ENCODE peak calls at places on chromosomes 4 and X, in four cellular contexts. I, L, D and P are unnamed samples.
A peak's percentile ranks its signal among the peaks of the same experiment; 100 is the strongest.

GRCh38 chr4:146061610-146062324 is 113.8 kb upstream of the LSM6 start:
- DNase-seq in I (no peak), L (no peak), D (no peak), P (no peak)

GRCh38 chrX:107589243-107589642 is 39.1 kb upstream of the PRPS1 start:
- DNase-seq in I (no peak), D (no peak), L (no peak), P (no peak)

GRCh38 chr4:72391281-72391680 is 177.7 kb downstream of the ADAMTS3 start:
- DNase-seq in I (no peak), D (no peak), L (no peak), P (no peak)

GRCh38 chr4:47543331-47543730 is 58.3 kb downstream of the ATP10D start:
- DNase-seq in I (no peak), L (peak; percentile 54), D (no peak), P (no peak)

GRCh38 chrX:118231464-118231863 is 114.4 kb upstream of the WDR44 start:
- DNase-seq in L (no peak), D (no peak), I (no peak), P (no peak)

GRCh38 chr4:152229782-152230289 is 306.1 kb downstream of the FBXW7 start:
- DNase-seq in L (no peak), D (no peak), I (no peak), P (no peak)

GRCh38 chr4:78689700-78690318 is 86.3 kb upstream of the BMP2K start:
- DNase-seq in I (no peak), D (no peak), L (no peak), P (no peak)

GRCh38 chr4:23934915-23935314 is 45.1 kb upstream of the PPARGC1A start:
- DNase-seq in D (peak; percentile 61), L (peak; percentile 91), I (peak; percentile 74), P (no peak)

GRCh38 chr4:113584407-113585150 is 177.0 kb downstream of the CAMK2D start:
- DNase-seq in L (peak; percentile 82), D (no peak), I (no peak), P (no peak)

GRCh38 chrX:120140293-120140981 is 18.0 kb upstream of the RHOXF2 start:
- DNase-seq in L (no peak), D (no peak), I (no peak), P (no peak)

GRCh38 chr4:7757501-7758443 is 181.9 kb downstream of the AFAP1 start:
- DNase-seq in D (no peak), L (no peak), I (no peak), P (no peak)

GRCh38 chr4:107876096-107876495 is 51.4 kb downstream of the SGMS2 start:
- DNase-seq in I (no peak), L (no peak), D (no peak), P (no peak)

GRCh38 chr4:101756181-101756580 is 34.3 kb upstream of the BANK1 start:
- DNase-seq in L (no peak), I (no peak), D (no peak), P (no peak)

GRCh38 chr4:150699599-150699998 is 117.6 kb downstream of the MAB21L2 start:
- DNase-seq in L (peak; percentile 2), D (no peak), I (no peak), P (no peak)

GRCh38 chrX:103248553-103248952 is 6.4 kb downstream of the TCEAL8 start:
- DNase-seq in D (no peak), I (no peak), L (peak; percentile 24), P (no peak)

GRCh38 chr4:83917572-83917971 is 381.7 kb downstream of the GPAT3 start:
- DNase-seq in D (no peak), L (no peak), I (no peak), P (no peak)

GRCh38 chr4:156673483-156673882 is 298.1 kb downstream of the PDGFC start:
- DNase-seq in L (peak; percentile 74), I (no peak), D (no peak), P (no peak)

GRCh38 chr4:66974665-66975064 is 570.6 kb downstream of the CENPC start:
- DNase-seq in I (no peak), D (no peak), L (no peak), P (no peak)

GRCh38 chrX:136711147-136711546 is 63.2 kb downstream of the CD40LG start:
- DNase-seq in D (no peak), L (peak; percentile 51), I (no peak), P (no peak)

GRCh38 chrX:140799216-140799615 is 89.7 kb downstream of the LINC00632 start:
- DNase-seq in I (no peak), D (no peak), L (no peak), P (no peak)

GRCh38 chr4:102553982-102554381 is 52.8 kb downstream of the NFKB1 start:
- DNase-seq in D (no peak), L (peak; percentile 64), I (no peak), P (no peak)

GRCh38 chrX:9928083-9928482 is 39.1 kb upstream of the CLDN34 start:
- DNase-seq in L (no peak), I (no peak), D (no peak), P (no peak)

GRCh38 chr4:100086766-100087431 is 103.4 kb downstream of the DDIT4L start:
- DNase-seq in L (peak; percentile 54), D (no peak), I (no peak), P (no peak)

GRCh38 chr4:14152834-14153519 is 525.5 kb upstream of the BOD1L1 start:
- DNase-seq in I (no peak), L (no peak), D (no peak), P (no peak)

GRCh38 chr4:94126669-94127068 is 81.0 kb upstream of the SMARCAD1 start:
- DNase-seq in L (peak; percentile 2), D (no peak), I (no peak), P (no peak)

GRCh38 chrX:1205681-1206611 is 6.5 kb downstream of the CRLF2 start:
- DNase-seq in I (no peak), L (peak; percentile 60), D (peak; percentile 14), P (peak; percentile 64)

GRCh38 chr4:10808591-10808990 is 124.0 kb upstream of the CLNK start:
- DNase-seq in L (peak; percentile 52), D (no peak), I (peak; percentile 31), P (no peak)

GRCh38 chr4:182325397-182325796 is 82.2 kb downstream of the TENM3 start:
- DNase-seq in D (no peak), L (no peak), I (no peak), P (no peak)

GRCh38 chrX:39750246-39750790 is 347.4 kb downstream of the BCOR start:
- DNase-seq in I (no peak), L (peak; percentile 42), D (no peak), P (no peak)

GRCh38 chrX:989959-990510 is 222.4 kb downstream of the CRLF2 start:
- DNase-seq in D (peak; percentile 84), I (peak; percentile 93), L (no peak), P (peak; percentile 94)

GRCh38 chr4:113131621-113132020 is 82.2 kb downstream of the ANK2 start:
- DNase-seq in L (no peak), I (no peak), D (no peak), P (no peak)

GRCh38 chr4:118265312-118266144 is 87.3 kb downstream of the PRSS12 start:
- DNase-seq in D (peak; percentile 53), I (peak; percentile 34), L (peak; percentile 17), P (no peak)

GRCh38 chr4:117481742-117482141 is 396.4 kb upstream of the TRAM1L1 start:
- DNase-seq in L (no peak), D (no peak), I (no peak), P (no peak)

GRCh38 chrX:151984328-151984727 is 9.9 kb upstream of the GABRE start:
- DNase-seq in D (no peak), L (peak; percentile 88), I (no peak), P (no peak)

GRCh38 chr4:138522366-138522765 is 280.2 kb upstream of the SLC7A11 start:
- DNase-seq in L (peak; percentile 56), D (no peak), I (no peak), P (no peak)

GRCh38 chr4:120052840-120053239 is 13.8 kb downstream of the MAD2L1 start:
- DNase-seq in L (peak; percentile 98), D (no peak), I (peak; percentile 41), P (peak; percentile 63)

GRCh38 chr4:166422475-166422874 is 549.4 kb downstream of the TLL1 start:
- DNase-seq in L (peak; percentile 63), D (no peak), I (no peak), P (no peak)

GRCh38 chr4:42412251-42412650 is 15.0 kb downstream of the SHISA3 start:
- DNase-seq in L (peak; percentile 79), D (no peak), I (no peak), P (no peak)

GRCh38 chrX:53256446-53257041 is 24.8 kb downstream of the IQSEC2 start:
- DNase-seq in I (no peak), D (no peak), L (no peak), P (no peak)

GRCh38 chrX:77446840-77447239 is 349 bp upstream of the FGF16 start:
- DNase-seq in I (no peak), L (peak; percentile 57), D (peak; percentile 11), P (no peak)
- H3K4me3 ChIP-seq in I (no peak overlapping the region), L (peak overlapping the region; percentile 48), D (no peak overlapping the region), P (peak overlapping the region; percentile 60)

GRCh38 chr4:169098054-169098896 is 88.2 kb upstream of the CBR4 start:
- DNase-seq in L (peak; percentile 36), D (no peak), I (no peak), P (no peak)
- H3K36me3 ChIP-seq in L (peaks cover 74% of the 10 kb centered on the region), D (peaks cover 4% of the 10 kb centered on the region), I (peaks cover 18% of the 10 kb centered on the region), P (peaks cover 4% of the 10 kb centered on the region)

DNA sequence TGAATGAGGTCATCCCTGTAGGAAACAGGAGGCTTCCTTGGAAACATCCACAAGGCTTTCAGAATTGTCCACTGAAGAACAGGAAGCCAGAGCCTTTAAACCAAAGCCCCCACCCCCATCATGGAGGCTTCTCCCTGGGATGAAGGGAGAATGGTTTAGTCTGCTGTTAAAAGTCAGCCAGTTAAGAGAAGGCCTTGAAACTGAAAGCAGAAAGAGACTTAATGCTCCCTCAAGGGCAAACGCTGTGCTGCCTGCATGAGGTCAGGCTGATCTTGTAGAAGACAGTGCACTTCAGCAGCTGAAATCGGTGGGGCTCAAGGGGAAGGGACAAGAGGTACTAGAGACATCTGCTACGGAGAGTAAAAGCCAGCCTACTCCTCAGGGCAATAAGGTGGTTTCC is 69.0 kb downstream of the HPRT1 start:
- DNase-seq in L (no peak), I (no peak), D (no peak), P (no peak)
- H3K4me3 ChIP-seq in L (no peak overlapping the region), I (no peak overlapping the region), D (no peak overlapping the region), P (no peak overlapping the region)

DNA sequence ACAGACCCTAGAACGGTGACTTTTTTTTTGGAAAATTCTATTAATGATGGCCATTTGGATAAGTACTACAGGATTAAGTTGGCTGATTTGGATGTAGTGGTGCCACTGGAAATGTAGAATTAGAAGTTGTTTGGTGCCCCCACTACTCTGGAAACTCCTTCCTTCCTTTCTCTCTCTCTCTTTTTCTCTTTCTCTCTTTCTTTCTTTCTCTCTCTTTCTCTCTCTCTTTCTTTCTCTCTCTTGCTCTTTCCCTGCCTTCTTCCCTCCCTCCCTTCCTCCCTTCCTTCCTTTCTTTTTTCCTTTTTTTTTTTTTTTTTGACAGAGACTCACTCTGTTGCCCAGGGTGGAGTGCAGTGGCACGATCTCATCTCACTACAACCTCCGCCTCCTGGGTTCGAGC is 2.7 kb downstream of the GAR1 start:
- DNase-seq in I (no peak), D (no peak), L (no peak), P (no peak)
- H3K36me3 ChIP-seq in I (peaks cover 10% of the 10 kb centered on the region), D (peaks cover 5% of the 10 kb centered on the region), L (peaks cover 25% of the 10 kb centered on the region), P (no peaks in the 10 kb centered on the region)

DNA sequence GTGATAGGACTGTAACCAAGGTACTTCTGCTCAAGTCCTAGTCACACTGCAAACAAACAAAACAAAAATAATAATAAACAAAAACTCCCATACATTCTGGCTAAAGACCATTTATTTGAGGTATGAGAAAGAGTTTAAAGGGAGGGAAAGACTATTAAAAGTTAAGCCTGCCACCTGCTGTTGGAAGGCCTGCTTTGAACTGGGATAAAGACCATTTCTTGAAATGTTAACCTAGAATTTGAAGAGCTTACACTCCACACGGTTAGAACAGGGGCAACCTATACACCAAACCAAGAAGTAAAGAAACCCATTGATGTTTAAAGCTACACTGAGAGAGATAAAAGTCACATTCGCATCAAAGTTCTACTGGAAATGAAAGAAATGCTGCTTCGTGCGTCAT is 548.7 kb upstream of the DIPK2B start:
- DNase-seq in I (no peak), L (peak; percentile 46), D (no peak), P (no peak)
- H3K4me3 ChIP-seq in I (no peak overlapping the region), L (peak overlapping the region; percentile 22), D (no peak overlapping the region), P (no peak overlapping the region)